ENCODE peak calls at places on chromosome 10, in four cellular contexts. One of them, this sample, is unnamed.

GRCh38 chr10:81828251-81828650 is 46.7 kb upstream of the NRG3 start:
- DNase-seq in kidney: no peak
- DNase-seq in right lobe of liver: no peak
- DNase-seq in fibroblast of lung: no peak
- DNase-seq in this sample: no peak

GRCh38 chr10:111208951-111209350 is 132.1 kb downstream of the ADRA2A start:
- DNase-seq in fibroblast of lung: no peak
- DNase-seq in right lobe of liver: no peak
- DNase-seq in kidney: no peak
- DNase-seq in this sample: no peak

GRCh38 chr10:35909291-35909690 is 267.2 kb upstream of the FZD8 start:
- DNase-seq in kidney: no peak
- DNase-seq in fibroblast of lung: no peak
- DNase-seq in right lobe of liver: no peak
- DNase-seq in this sample: no peak

GRCh38 chr10:50740351-50740688 is 584 bp downstream of the ASAH2B start:
- DNase-seq in right lobe of liver: no peak
- DNase-seq in kidney: no peak
- DNase-seq in fibroblast of lung: peak
- DNase-seq in this sample: no peak

GRCh38 chr10:119602241-119603095 is 5.7 kb upstream of the TIAL1 start:
- DNase-seq in kidney: no peak
- DNase-seq in fibroblast of lung: peak
- DNase-seq in right lobe of liver: no peak
- DNase-seq in this sample: peak

GRCh38 chr10:67487199-67487598 is 208.8 kb downstream of the CTNNA3 start:
- DNase-seq in kidney: no peak
- DNase-seq in fibroblast of lung: no peak
- DNase-seq in right lobe of liver: no peak
- DNase-seq in this sample: no peak

GRCh38 chr10:49220031-49220430 is 31.8 kb upstream of the TMEM273 start:
- DNase-seq in right lobe of liver: no peak
- DNase-seq in kidney: no peak
- DNase-seq in fibroblast of lung: no peak
- DNase-seq in this sample: no peak

GRCh38 chr10:2263556-2263955 is 526.2 kb upstream of the ADARB2 start:
- DNase-seq in kidney: no peak
- DNase-seq in right lobe of liver: no peak
- DNase-seq in fibroblast of lung: no peak
- DNase-seq in this sample: no peak

GRCh38 chr10:25285809-25286208 is 111.0 kb downstream of the GPR158 start:
- DNase-seq in kidney: no peak
- DNase-seq in fibroblast of lung: no peak
- DNase-seq in right lobe of liver: no peak
- DNase-seq in this sample: no peak

GRCh38 chr10:91573320-91573719 is 59.6 kb downstream of the PPP1R3C start:
- DNase-seq in fibroblast of lung: no peak
- DNase-seq in right lobe of liver: no peak
- DNase-seq in kidney: no peak
- DNase-seq in this sample: no peak

GRCh38 chr10:36650274-36650673 is 475.1 kb upstream of the ANKRD30A start:
- DNase-seq in right lobe of liver: no peak
- DNase-seq in fibroblast of lung: no peak
- DNase-seq in kidney: no peak
- DNase-seq in this sample: no peak

DNA sequence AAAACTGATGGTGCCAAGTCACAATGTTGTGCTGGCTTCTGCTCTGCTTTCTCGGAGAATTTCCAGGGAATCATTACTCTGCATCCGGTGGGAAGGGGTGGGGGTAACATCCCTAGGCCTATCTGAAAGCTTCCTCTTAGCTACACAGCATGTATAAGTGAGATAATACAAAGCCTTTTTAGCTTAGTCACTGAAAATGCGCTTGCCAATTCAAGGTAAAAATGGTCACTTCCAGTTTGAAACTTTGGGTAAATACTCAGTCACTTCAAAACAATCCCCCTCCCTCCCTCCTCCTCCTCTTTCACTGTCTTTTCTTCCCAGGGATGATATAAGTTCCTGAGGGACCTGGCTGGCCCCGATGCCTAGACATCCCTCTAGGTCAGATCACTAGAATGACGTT is 57.3 kb upstream of the APBB1IP start:
- DNase-seq in fibroblast of lung: no peak
- DNase-seq in kidney: no peak
- DNase-seq in right lobe of liver: no peak
- DNase-seq in this sample: no peak
- TF ChIP-seq CTCF in fibroblast of lung: no peak
- TF ChIP-seq CTCF in kidney: no peak
- TF ChIP-seq CTCF in right lobe of liver: no peak
- TF ChIP-seq CTCF in this sample: no peak

DNA sequence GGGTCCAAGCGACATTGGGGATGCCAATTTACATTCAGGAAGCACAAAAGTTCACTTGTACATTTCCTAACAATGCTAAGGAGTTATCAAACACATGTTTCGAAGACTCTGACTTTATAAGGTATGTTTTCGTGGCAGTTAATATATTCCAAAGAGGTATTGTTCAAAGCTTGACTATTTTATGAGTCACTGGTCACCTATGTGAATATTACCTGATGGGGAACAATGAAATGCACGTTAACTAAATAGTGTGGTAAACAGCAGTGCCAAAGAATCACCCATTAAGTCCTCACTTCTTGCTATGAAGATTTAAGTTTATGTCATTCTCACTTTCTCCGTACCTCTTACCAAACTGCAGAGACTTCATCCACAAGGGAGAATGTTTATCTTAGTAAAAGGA is 550.2 kb downstream of the SORCS1 start:
- DNase-seq in right lobe of liver: no peak
- DNase-seq in kidney: no peak
- DNase-seq in fibroblast of lung: no peak
- DNase-seq in this sample: no peak
- H3K27ac ChIP-seq in right lobe of liver: no peak
- H3K27ac ChIP-seq in kidney: no peak
- H3K27ac ChIP-seq in fibroblast of lung: no peak
- H3K27ac ChIP-seq in this sample: no peak

GRCh38 chr10:90274721-90275468 is 573.5 kb downstream of the KIF20B start:
- DNase-seq in fibroblast of lung: peak
- DNase-seq in right lobe of liver: no peak
- DNase-seq in kidney: no peak
- DNase-seq in this sample: no peak
- TF ChIP-seq CTCF in fibroblast of lung: no peak
- TF ChIP-seq CTCF in right lobe of liver: no peak
- TF ChIP-seq CTCF in kidney: no peak
- TF ChIP-seq CTCF in this sample: no peak

DNA sequence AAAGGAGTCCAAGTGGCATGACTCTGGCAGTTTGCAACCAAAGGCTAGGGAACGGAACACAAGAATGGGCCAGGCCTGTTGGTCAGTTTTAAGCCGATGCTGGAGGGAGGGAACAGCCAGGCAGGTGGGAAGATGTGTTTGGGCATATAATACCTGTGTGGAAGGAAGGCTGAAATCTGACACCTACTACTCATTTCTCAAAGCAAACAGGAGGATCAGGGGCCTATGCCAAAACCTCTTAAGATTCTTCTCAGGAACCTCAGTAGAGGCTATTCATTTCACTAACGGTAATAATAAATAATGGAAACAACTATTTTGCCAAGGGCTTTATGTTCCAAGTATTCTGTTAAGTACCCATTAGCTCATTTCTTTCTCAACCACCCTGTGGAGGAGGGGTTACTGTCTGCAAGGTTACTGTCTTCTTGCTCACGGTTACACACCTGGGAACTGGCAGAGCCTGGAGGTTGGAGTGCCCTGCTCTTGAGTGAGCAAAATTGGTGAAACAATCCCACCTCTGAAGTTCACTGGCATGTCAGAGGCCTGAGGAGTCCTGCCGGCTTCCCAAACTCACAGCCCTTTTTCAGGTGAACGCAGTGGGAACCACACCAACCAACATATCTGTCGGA is 35.5 kb downstream of the GOT1 start:
- DNase-seq in fibroblast of lung: no peak
- DNase-seq in right lobe of liver: no peak
- DNase-seq in kidney: no peak
- DNase-seq in this sample: no peak
- H3K27ac ChIP-seq in fibroblast of lung: no peak
- H3K27ac ChIP-seq in right lobe of liver: no peak
- H3K27ac ChIP-seq in kidney: no peak
- H3K27ac ChIP-seq in this sample: no peak

GRCh38 chr10:70052462-70053211 is at the start of gene MACROH2A2:
- DNase-seq in fibroblast of lung: peak
- DNase-seq in right lobe of liver: peak
- DNase-seq in kidney: peak
- DNase-seq in this sample: no peak
- TF ChIP-seq CTCF in fibroblast of lung: peak
- TF ChIP-seq CTCF in right lobe of liver: peak
- TF ChIP-seq CTCF in kidney: peak
- TF ChIP-seq CTCF in this sample: no peak

DNA sequence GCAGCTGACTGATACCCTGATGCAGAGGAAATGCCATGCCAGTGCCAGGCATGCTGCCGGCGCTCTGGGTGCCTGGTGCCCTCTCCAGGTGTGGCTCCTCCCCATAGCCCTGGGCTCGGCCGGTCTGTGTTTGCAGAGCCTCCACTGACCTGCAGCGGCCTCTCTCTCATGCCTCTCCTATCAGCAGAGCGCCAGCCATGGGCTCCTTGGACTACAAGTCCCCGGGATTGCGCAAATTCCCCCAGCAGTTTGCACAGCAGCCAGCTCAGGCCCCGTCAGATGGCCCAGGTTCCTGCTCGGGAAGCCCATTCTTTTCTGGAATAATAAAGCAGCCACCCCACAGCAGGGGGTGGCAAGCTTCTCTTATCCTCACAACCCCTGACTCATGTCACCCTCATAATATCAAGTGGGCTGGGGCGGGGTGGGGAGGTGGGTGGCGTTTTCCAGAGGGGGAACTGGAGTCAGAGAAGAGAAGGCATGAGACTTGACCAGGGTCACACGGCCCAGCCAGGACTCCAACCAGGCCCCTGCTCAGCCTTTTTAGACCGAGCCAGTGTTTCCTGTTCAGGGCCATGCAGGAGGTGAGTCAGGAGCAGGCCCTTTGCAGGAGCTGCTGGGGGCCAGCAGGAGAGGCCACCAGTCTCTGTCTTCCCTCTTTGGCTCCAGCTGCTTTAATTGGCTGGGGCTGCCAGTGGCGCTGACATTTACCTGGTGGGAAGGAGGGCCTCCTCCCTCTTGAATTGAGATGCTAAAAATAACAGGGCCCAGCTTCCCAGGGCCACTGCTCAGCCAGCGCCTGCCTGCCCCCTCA is 58.6 kb downstream of the ZMIZ1 start:
- DNase-seq in kidney: peak
- DNase-seq in right lobe of liver: peak
- DNase-seq in fibroblast of lung: peak
- DNase-seq in this sample: no peak
- H3K27ac ChIP-seq in kidney: no peak
- H3K27ac ChIP-seq in right lobe of liver: no peak
- H3K27ac ChIP-seq in fibroblast of lung: no peak
- H3K27ac ChIP-seq in this sample: no peak

GRCh38 chr10:26628395-26628794 is 69.1 kb upstream of the PDSS1 start:
- DNase-seq in fibroblast of lung: no peak
- DNase-seq in right lobe of liver: no peak
- DNase-seq in kidney: no peak
- DNase-seq in this sample: no peak

GRCh38 chr10:26622891-26623290 is 74.6 kb upstream of the PDSS1 start:
- DNase-seq in kidney: no peak
- DNase-seq in right lobe of liver: no peak
- DNase-seq in fibroblast of lung: no peak
- DNase-seq in this sample: no peak

GRCh38 chr10:26626066-26626465 is 71.4 kb upstream of the PDSS1 start:
- DNase-seq in fibroblast of lung: no peak
- DNase-seq in kidney: no peak
- DNase-seq in right lobe of liver: no peak
- DNase-seq in this sample: no peak

GRCh38 chr10:26624017-26624416 is 73.5 kb upstream of the PDSS1 start:
- DNase-seq in kidney: no peak
- DNase-seq in fibroblast of lung: no peak
- DNase-seq in right lobe of liver: no peak
- DNase-seq in this sample: no peak

GRCh38 chr10:26627320-26627719 is 70.2 kb upstream of the PDSS1 start:
- DNase-seq in fibroblast of lung: no peak
- DNase-seq in kidney: no peak
- DNase-seq in right lobe of liver: no peak
- DNase-seq in this sample: no peak
- TF ChIP-seq CTCF in fibroblast of lung: no peak
- TF ChIP-seq CTCF in kidney: no peak
- TF ChIP-seq CTCF in right lobe of liver: no peak
- TF ChIP-seq CTCF in this sample: no peak

This sample was measured in CD4-positive, alpha-beta T cell.